ENCODE peak calls at places on chromosome 20, in six cellular contexts. H is AG09309, G is left lobe of liver, S is mucosa of gallbladder, P is sigmoid colon, Q is T follicular helper cell. L is an unnamed sample.

GRCh38 chr20:9590189-9590588 is 75.8 kb downstream of the LAMP5 start:
- DNase-seq in G (no peak), P (no peak), Q (no peak), S (peak), H (no peak), L (no peak)

GRCh38 chr20:6269163-6269873 is 146.5 kb upstream of the FERMT1 start:
- DNase-seq in H (no peak), S (no peak), P (no peak), Q (no peak), G (no peak), L (no peak)

GRCh38 chr20:17870063-17870740 is 98.4 kb downstream of the SNX5 start:
- DNase-seq in P (no peak), H (no peak), Q (no peak), S (no peak), G (no peak), L (no peak)

GRCh38 chr20:3933126-3933684 is 44.0 kb downstream of the PANK2 start:
- DNase-seq in G (no peak), Q (no peak), S (no peak), H (no peak), P (no peak), L (no peak)

GRCh38 chr20:2314759-2315439 is 19.1 kb downstream of the TGM3 start:
- DNase-seq in Q (no peak), H (peak), P (peak), S (no peak), G (no peak), L (no peak)

GRCh38 chr20:63095718-63096654 is 89.2 kb upstream of the BHLHE23 start:
- DNase-seq in G (peak), H (no peak), S (peak), Q (no peak), P (peak), L (no peak)

GRCh38 chr20:2131366-2131765 is 29.7 kb downstream of the STK35 start:
- DNase-seq in P (peak), S (no peak), G (no peak), H (no peak), Q (no peak), L (no peak)

GRCh38 chr20:32820000-32820697 is 395 bp downstream of the MAPRE1 start:
- DNase-seq in G (no peak), S (peak), Q (peak), H (no peak), P (no peak), L (peak)

GRCh38 chr20:59385461-59385860 is 85.0 kb downstream of the EDN3 start:
- DNase-seq in S (no peak), P (no peak), G (no peak), H (no peak), Q (no peak), L (no peak)

GRCh38 chr20:1254307-1254706 is 11.8 kb upstream of the SNPH start:
- DNase-seq in H (no peak), P (no peak), S (no peak), Q (no peak), G (no peak), L (no peak)

GRCh38 chr20:24761220-24762065 is 187.6 kb upstream of the CST7 start:
- DNase-seq in S (no peak), H (no peak), Q (no peak), G (peak), P (no peak), L (no peak)

GRCh38 chr20:9070304-9070703 is 1.4 kb downstream of the PLCB4 start:
- DNase-seq in H (no peak), P (no peak), S (no peak), Q (no peak), G (no peak), L (no peak)

GRCh38 chr20:4261333-4262284 is 246.3 kb upstream of the RNF24 start:
- DNase-seq in G (no peak), H (peak), S (no peak), Q (no peak), P (no peak), L (no peak)

L was measured in NCI-H2171.